ENCODE peak calls at places on chromosomes 1 and 21, in eight cellular contexts. Q is lower lobe of right lung; N is transverse colon; E is psoas muscle; R is CD8-positive, alpha-beta memory T cell; O is IMR-90; J is uterus; D is adipocyte. T is an unnamed sample.
A peak's percentile ranks its signal among the peaks of the same experiment; 100 is the strongest.

GRCh38 chr21:46266946-46267345 is 18.5 kb downstream of the MCM3AP start:
- DNase-seq in Q (no peak), N (no peak), E (no peak), R (no peak), O (no peak), J (no peak), D (no peak), T (no peak)

GRCh38 chr1:241336335-241336734 is 20.7 kb downstream of the RGS7 start:
- DNase-seq in Q (no peak), N (no peak), E (no peak), R (no peak), O (peak; percentile 35), J (no peak), D (peak; percentile 27), T (no peak)

GRCh38 chr1:28441674-28442073 is 64.2 kb upstream of the RCC1 start:
- DNase-seq in Q (no peak), N (no peak), E (no peak), R (no peak), O (no peak), J (no peak), D (no peak), T (no peak)

GRCh38 chr1:49435291-49435690 is 588.5 kb downstream of the AGBL4 start:
- DNase-seq in Q (no peak), N (no peak), E (no peak), R (no peak), O (no peak), J (no peak), D (no peak), T (no peak)

GRCh38 chr1:244735404-244735803 is 82.5 kb downstream of the DESI2 start:
- DNase-seq in Q (no peak), N (no peak), E (no peak), R (no peak), O (peak; percentile 20), J (no peak), D (no peak), T (no peak)

GRCh38 chr1:166848193-166848592 is 8.9 kb downstream of the POGK start:
- DNase-seq in Q (no peak), N (no peak), E (no peak), R (no peak), O (peak; percentile 11), J (no peak), D (no peak), T (no peak)

GRCh38 chr1:226846801-226847200 is 23.6 kb upstream of the PSEN2 start:
- DNase-seq in Q (no peak), N (no peak), E (no peak), R (no peak), O (no peak), J (no peak), D (peak; percentile 16), T (no peak)

GRCh38 chr1:115647000-115647399 is 5.2 kb downstream of the VANGL1 start:
- DNase-seq in Q (no peak), N (peak; percentile 17), E (no peak), R (no peak), O (peak; percentile 28), J (no peak), D (no peak), T (no peak)

GRCh38 chr1:174262747-174263241 is 103.5 kb downstream of the RABGAP1L start:
- DNase-seq in Q (no peak), N (no peak), E (no peak), R (no peak), O (peak; percentile 65), J (no peak), D (peak; percentile 81), T (no peak)

GRCh38 chr1:190475394-190476250 is 2.0 kb downstream of the BRINP3 start:
- DNase-seq in Q (peak; percentile 32), N (peak; percentile 51), E (no peak), R (no peak), O (peak; percentile 11), J (no peak), D (peak; percentile 51), T (peak; percentile 44)

GRCh38 chr21:39904457-39904856 is 37.2 kb downstream of the PCP4 start:
- DNase-seq in Q (no peak), N (no peak), E (no peak), R (no peak), O (no peak), J (no peak), D (no peak), T (no peak)

GRCh38 chr1:47682198-47682597 is 244.4 kb downstream of the FOXD2 start:
- DNase-seq in Q (no peak), N (no peak), E (no peak), R (no peak), O (no peak), J (no peak), D (no peak), T (no peak)

GRCh38 chr1:57304591-57304990 is 119.3 kb downstream of the DAB1 start:
- DNase-seq in Q (no peak), N (no peak), E (no peak), R (no peak), O (no peak), J (no peak), D (no peak), T (no peak)

GRCh38 chr1:17109897-17110554 is 9.2 kb downstream of the PADI2 start:
- DNase-seq in Q (no peak), N (peak; percentile 84), E (no peak), R (no peak), O (no peak), J (no peak), D (no peak), T (no peak)

GRCh38 chr1:77120950-77121349 is 98.3 kb downstream of the PIGK start:
- DNase-seq in Q (no peak), N (no peak), E (no peak), R (no peak), O (no peak), J (no peak), D (no peak), T (no peak)

GRCh38 chr21:44952929-44953627 is 13.2 kb downstream of the SLX9 start:
- DNase-seq in Q (peak; percentile 31), N (no peak), E (peak; percentile 15), R (no peak), O (no peak), J (no peak), D (no peak), T (peak; percentile 60)

GRCh38 chr1:98389809-98390208 is 271.7 kb upstream of the SNX7 start:
- DNase-seq in Q (no peak), N (no peak), E (no peak), R (no peak), O (peak; percentile 95), J (no peak), D (peak; percentile 65), T (no peak)

GRCh38 chr1:19353596-19353995 is 41.5 kb downstream of the SLC66A1 start:
- DNase-seq in Q (no peak), N (no peak), E (no peak), R (no peak), O (no peak), J (no peak), D (no peak), T (no peak)
- H3K36me3 ChIP-seq in Q (peaks cover 93% of the 10 kb centered on the region), N (no peaks in the 10 kb centered on the region), E (peaks cover 15% of the 10 kb centered on the region), R (peaks cover 74% of the 10 kb centered on the region), O (peaks cover 76% of the 10 kb centered on the region), J (no peaks in the 10 kb centered on the region), D (peaks cover 73% of the 10 kb centered on the region), T (peaks cover 77% of the 10 kb centered on the region)

GRCh38 chr1:108785264-108785663 is 38.8 kb downstream of the STXBP3 start:
- DNase-seq in Q (no peak), N (no peak), E (no peak), R (no peak), O (no peak), J (no peak), D (no peak), T (no peak)

GRCh38 chr1:108785880-108786279 is 39.4 kb downstream of the STXBP3 start:
- DNase-seq in Q (no peak), N (no peak), E (no peak), R (no peak), O (no peak), J (no peak), D (no peak), T (no peak)

GRCh38 chr1:108777839-108778238 is 31.4 kb downstream of the STXBP3 start:
- DNase-seq in Q (no peak), N (no peak), E (no peak), R (no peak), O (peak; percentile 3), J (no peak), D (no peak), T (no peak)

GRCh38 chr1:108779455-108779854 is 33.0 kb downstream of the STXBP3 start:
- DNase-seq in Q (no peak), N (no peak), E (no peak), R (no peak), O (no peak), J (no peak), D (no peak), T (no peak)

GRCh38 chr1:108780937-108781574 is 34.6 kb downstream of the STXBP3 start:
- DNase-seq in Q (no peak), N (no peak), E (no peak), R (no peak), O (no peak), J (no peak), D (no peak), T (no peak)
- H3K36me3 ChIP-seq in Q (peaks cover 98% of the 10 kb centered on the region), N (no peaks in the 10 kb centered on the region), E (peaks cover 18% of the 10 kb centered on the region), R (peaks cover 25% of the 10 kb centered on the region), O (peaks cover 27% of the 10 kb centered on the region), J (no peaks in the 10 kb centered on the region), D (peaks cover 92% of the 10 kb centered on the region), T (peaks cover 78% of the 10 kb centered on the region)

DNA sequence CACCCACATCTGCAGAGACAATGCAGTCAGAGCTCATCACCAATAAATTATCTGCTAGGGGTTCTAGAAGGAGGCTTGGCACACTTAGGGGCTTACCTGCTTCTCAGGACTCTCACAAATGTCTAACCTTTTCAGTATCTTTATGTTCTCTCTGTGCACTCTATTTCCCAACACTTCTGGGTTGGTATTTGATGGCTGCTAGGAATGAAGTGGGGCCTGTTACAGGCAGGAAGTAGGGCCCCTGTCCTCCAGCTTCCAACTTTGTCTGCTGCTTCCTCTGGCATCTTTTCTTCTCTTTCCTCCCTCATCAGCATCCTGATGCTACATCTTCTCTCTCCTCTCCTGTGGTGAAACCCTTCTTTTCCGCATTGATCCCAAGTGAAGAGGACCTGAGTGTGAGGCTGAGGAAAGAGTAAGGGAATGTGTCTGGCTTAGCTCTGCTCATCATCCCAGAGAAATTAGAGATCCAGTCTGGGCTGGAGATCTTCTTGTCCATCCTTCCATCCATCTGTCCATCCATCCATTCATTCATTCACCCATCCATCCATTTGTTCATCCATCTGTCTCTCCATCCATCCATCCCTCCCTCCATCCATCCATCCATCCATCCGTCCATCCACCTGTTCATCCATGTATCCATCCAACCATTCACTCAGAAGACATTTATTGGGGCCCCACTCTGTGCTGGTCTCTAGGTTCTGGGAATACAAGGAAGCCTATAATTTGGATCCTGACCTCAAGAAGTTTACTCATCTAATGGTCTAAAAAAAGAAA is 2.9 kb upstream of the CSRP1 start:
- DNase-seq in Q (no peak), N (no peak), E (no peak), R (no peak), O (no peak), J (peak; percentile 27), D (no peak), T (no peak)
- H3K36me3 ChIP-seq in Q (no peaks in the 10 kb centered on the region), N (no peaks in the 10 kb centered on the region), E (no peaks in the 10 kb centered on the region), R (no peaks in the 10 kb centered on the region), O (peaks cover 2% of the 10 kb centered on the region), J (no peaks in the 10 kb centered on the region), D (no peaks in the 10 kb centered on the region), T (no peaks in the 10 kb centered on the region)

DNA sequence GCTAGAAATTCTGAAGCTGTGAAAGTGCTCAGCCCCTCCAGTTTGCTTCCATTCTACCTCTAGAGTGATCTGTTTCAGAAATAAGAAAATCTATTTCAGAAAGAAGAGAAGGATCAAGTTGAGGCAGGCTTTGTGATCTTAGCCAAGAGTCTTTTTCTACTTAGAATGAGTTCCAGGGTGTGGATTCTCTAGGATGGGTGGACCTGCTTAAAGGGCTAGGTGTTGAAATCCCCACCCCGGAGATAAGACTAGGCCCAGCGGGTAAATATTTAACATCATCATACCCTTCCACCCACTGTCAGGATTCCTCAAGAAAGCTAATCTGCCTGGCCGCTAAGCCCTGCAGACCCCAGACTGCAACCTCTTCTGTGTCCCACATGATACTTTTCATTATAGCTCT is 5.8 kb downstream of the IGSF9 start:
- DNase-seq in Q (no peak), N (no peak), E (no peak), R (no peak), O (no peak), J (no peak), D (no peak), T (no peak)
- H3K36me3 ChIP-seq in Q (no peaks in the 10 kb centered on the region), N (no peaks in the 10 kb centered on the region), E (no peaks in the 10 kb centered on the region), R (no peaks in the 10 kb centered on the region), O (no peaks in the 10 kb centered on the region), J (no peaks in the 10 kb centered on the region), D (no peaks in the 10 kb centered on the region), T (no peaks in the 10 kb centered on the region)

T was measured in upper lobe of right lung.